ENCODE peak calls at places on chromosomes 1 and 21, in four cellular contexts. Y is SK-N-SH, F is HCT116, G is K562. M is an unnamed sample.

GRCh38 chr1:11858158-11858557 is 587 bp downstream of the NPPB start:
- DNase-seq in Y (no peak), F (no peak), G (no peak), M (no peak)

GRCh38 chr1:219189021-219189824 is 15.5 kb downstream of the LYPLAL1 start:
- DNase-seq in Y (no peak), F (no peak), G (no peak), M (no peak)

GRCh38 chr21:41246808-41247207 is 69.8 kb upstream of the FAM3B start:
- DNase-seq in Y (no peak), F (no peak), G (no peak), M (no peak)

GRCh38 chr1:1199961-1200875 is 6.2 kb downstream of the TNFRSF18 start:
- DNase-seq in Y (peak), F (no peak), G (no peak), M (no peak)

GRCh38 chr1:6491480-6491962 is at the start of gene PLEKHG5:
- DNase-seq in Y (no peak), F (peak), G (no peak), M (peak)

GRCh38 chr1:212967767-212968166 is 17.4 kb downstream of the VASH2 start:
- DNase-seq in Y (peak), F (peak), G (peak), M (peak)

GRCh38 chr1:25559996-25560395 is 16.6 kb downstream of the LDLRAP1 start:
- DNase-seq in Y (no peak), F (no peak), G (no peak), M (no peak)

GRCh38 chr1:9233241-9233941 is 1.2 kb upstream of the H6PD start:
- DNase-seq in Y (no peak), F (no peak), G (no peak), M (peak)

GRCh38 chr1:39729030-39729429 is 9.7 kb upstream of the PPIE start:
- DNase-seq in Y (no peak), F (no peak), G (no peak), M (no peak)

GRCh38 chr1:16127676-16128337 is 28.1 kb downstream of the EPHA2 start:
- DNase-seq in Y (peak), F (no peak), G (no peak), M (no peak)

GRCh38 chr21:42591170-42591869 is 62.1 kb upstream of the PDE9A start:
- DNase-seq in Y (no peak), F (no peak), G (no peak), M (no peak)

GRCh38 chr1:226202246-226202645 is 15.7 kb upstream of the ACBD3 start:
- DNase-seq in Y (no peak), F (no peak), G (no peak), M (no peak)

GRCh38 chr1:237756304-237756967 is 134.3 kb downstream of the ZP4 start:
- DNase-seq in Y (no peak), F (no peak), G (no peak), M (no peak)

GRCh38 chr1:202237052-202237451 is 43.5 kb downstream of the LGR6 start:
- DNase-seq in Y (peak), F (peak), G (peak), M (peak)

GRCh38 chr1:209583408-209583807 is at the start of gene CAMK1G:
- DNase-seq in Y (peak), F (no peak), G (no peak), M (no peak)
- TF ChIP-seq ELF1 in Y (no peak), F (no peak), G (no peak), M (no peak)

DNA sequence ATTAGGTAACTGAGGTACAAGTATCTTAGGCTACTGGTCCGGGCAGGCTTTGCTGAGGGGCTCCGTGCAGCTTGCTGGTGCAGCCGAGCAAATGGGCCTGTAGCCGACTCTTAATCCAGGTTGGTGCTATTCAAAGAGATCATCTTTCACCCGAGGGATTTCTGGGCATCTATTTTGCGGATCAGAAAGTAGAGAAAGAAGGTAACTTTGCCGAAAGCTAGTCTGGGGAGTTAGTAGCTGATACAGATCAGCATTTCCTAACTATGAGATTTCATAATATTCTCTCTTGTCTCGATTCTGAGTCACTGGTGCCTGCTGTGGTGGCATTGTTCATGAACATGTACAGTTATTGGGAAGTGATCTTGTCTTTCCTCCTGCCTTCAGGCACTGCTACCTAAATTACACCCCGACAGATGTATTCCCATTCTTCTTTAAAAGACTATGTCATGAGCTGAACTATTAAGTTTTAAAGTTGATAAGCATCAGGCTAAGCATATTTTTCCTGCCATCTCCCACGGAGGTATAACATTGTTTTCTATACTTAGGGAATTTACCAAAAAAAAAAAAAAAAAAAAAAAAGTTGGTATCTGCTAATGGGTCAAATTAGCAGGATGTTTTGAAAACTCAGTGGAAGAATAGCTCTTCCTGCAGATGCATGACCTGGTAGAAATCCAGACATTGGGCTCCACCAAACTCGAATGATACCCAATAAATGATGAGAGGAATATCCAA is 57.1 kb downstream of the NFIA start:
- DNase-seq in Y (no peak), F (no peak), G (no peak), M (peak)
- TF ChIP-seq ELF1 in Y (no peak), F (no peak), G (no peak), M (no peak)

GRCh38 chr1:84272401-84272800 is 29.1 kb upstream of the SAMD13 start:
- DNase-seq in Y (no peak), F (no peak), G (no peak), M (no peak)
- TF ChIP-seq ELF1 in Y (no peak), F (no peak), G (no peak), M (no peak)

GRCh38 chr1:56453016-56453721 is 126.2 kb downstream of the PLPP3 start:
- DNase-seq in Y (peak), F (no peak), G (no peak), M (peak)

GRCh38 chr1:56451491-56451890 is 127.9 kb downstream of the PLPP3 start:
- DNase-seq in Y (no peak), F (no peak), G (no peak), M (no peak)

GRCh38 chr1:56453722-56454078 is 125.7 kb downstream of the PLPP3 start:
- DNase-seq in Y (no peak), F (no peak), G (no peak), M (no peak)

GRCh38 chr1:56450004-56450666 is 129.2 kb downstream of the PLPP3 start:
- DNase-seq in Y (no peak), F (no peak), G (no peak), M (peak)

GRCh38 chr1:56452027-56453011 is 127.0 kb downstream of the PLPP3 start:
- DNase-seq in Y (no peak), F (no peak), G (no peak), M (no peak)
- TF ChIP-seq ELF1 in Y (no peak), F (no peak), G (no peak), M (no peak)

GRCh38 chr1:228368801-228369607 is 37.6 kb downstream of the TRIM11 start:
- DNase-seq in Y (no peak), F (no peak), G (peak), M (no peak)
- TF ChIP-seq ELF1 in Y (no peak), F (no peak), G (no peak), M (no peak)

DNA sequence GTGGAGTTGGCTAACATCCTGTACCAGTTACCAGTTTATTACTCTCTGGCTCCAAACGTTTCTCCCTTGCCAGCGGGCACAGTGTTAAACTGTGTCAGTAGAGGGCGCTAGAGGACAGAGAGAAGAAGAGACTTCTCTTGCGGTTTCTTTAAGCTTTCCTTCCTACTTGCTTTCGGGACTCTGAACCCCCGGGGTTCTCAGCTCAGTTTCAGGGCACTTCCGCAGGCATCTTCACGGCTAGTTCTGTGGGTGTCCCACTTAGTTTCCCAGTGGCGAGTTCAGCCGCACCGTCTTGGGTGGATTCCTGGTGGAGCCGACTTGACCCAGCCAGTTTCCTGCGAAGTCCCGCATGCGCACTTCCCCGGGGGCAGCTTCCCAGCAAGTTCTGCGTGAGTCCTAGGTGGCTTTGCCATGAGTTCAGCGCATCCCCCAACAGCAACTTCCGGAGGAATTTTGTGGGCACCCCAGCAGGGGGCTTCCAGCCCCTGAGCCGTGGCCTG is 37.9 kb upstream of the BTG2 start:
- DNase-seq in Y (peak), F (peak), G (peak), M (peak)
- TF ChIP-seq ELF1 in Y (no peak), F (no peak), G (no peak), M (no peak)

DNA sequence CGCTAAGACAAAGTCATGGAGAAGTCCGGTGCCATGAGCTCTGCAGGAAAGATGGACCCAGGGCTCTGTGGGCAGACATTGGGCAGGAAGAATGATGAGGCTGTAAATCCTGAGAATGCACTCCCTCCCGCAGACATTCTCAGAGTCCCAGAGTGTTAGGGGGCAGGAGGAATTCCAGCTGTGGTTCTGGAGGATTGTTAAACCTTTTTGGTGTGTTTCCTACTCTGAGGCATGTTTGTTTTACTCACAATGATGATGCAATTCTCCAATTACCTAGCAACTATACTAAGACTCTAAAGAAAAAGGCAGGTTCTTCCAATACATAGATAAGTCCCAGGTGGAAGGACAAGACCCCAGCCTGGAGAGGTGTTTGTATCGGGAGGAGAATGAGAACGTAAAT is 2.8 kb upstream of the CAPN9 start:
- DNase-seq in Y (no peak), F (no peak), G (no peak), M (no peak)
- TF ChIP-seq ELF1 in Y (no peak), F (no peak), G (no peak), M (no peak)

GRCh38 chr1:215923129-215923824 is 356.2 kb downstream of the KCTD3 start:
- DNase-seq in Y (no peak), F (no peak), G (no peak), M (no peak)
- TF ChIP-seq ELF1 in Y (no peak), F (no peak), G (no peak), M (no peak)

GRCh38 chr1:206895320-206895719 is 1.9 kb upstream of the IL24 start:
- DNase-seq in Y (no peak), F (no peak), G (no peak), M (no peak)
- TF ChIP-seq ELF1 in Y (no peak), F (no peak), G (no peak), M (no peak)

M was measured in HepG2.